ENCODE peak calls at places on chromosomes 3 and 15, in four cellular contexts. Q is esophagus squamous epithelium; W is aorta; D is effector memory CD4-positive, alpha-beta T cell. V is an unnamed sample.

GRCh38 chr15:78034495-78035191 is 42.9 kb downstream of the TBC1D2B start:
- DNase-seq in Q (no peak), W (no peak), D (peak; percentile 69), V (peak; percentile 73)

GRCh38 chr15:57146394-57147140 is 228.1 kb downstream of the TCF12 start:
- DNase-seq in Q (no peak), W (no peak), D (no peak), V (no peak)

GRCh38 chr3:113247664-113248458 is 36.5 kb downstream of the BOC start:
- DNase-seq in Q (no peak), W (no peak), D (no peak), V (no peak)

GRCh38 chr3:157441102-157441622 is 4.5 kb downstream of the PTX3 start:
- DNase-seq in Q (no peak), W (no peak), D (no peak), V (no peak)

GRCh38 chr3:169367016-169367415 is 296.5 kb downstream of the MECOM start:
- DNase-seq in Q (no peak), W (no peak), D (no peak), V (no peak)

GRCh38 chr15:43799945-43800285 is at the start of gene SERINC4:
- DNase-seq in Q (no peak), W (no peak), D (no peak), V (no peak)

GRCh38 chr15:66941231-66941711 is 124.1 kb upstream of the SMAD3 start:
- DNase-seq in Q (no peak), W (no peak), D (no peak), V (no peak)

GRCh38 chr3:143443851-143444331 is 324.3 kb downstream of the CHST2 start:
- DNase-seq in Q (no peak), W (no peak), D (no peak), V (no peak)

GRCh38 chr3:129593595-129594339 is 12.7 kb downstream of the PLXND1 start:
- DNase-seq in Q (no peak), W (no peak), D (peak; percentile 44), V (no peak)

GRCh38 chr3:117665311-117665710 is 955.7 kb downstream of the TUSC7 start:
- DNase-seq in Q (no peak), W (no peak), D (no peak), V (no peak)

GRCh38 chr3:123143669-123144411 is 57.9 kb upstream of the SEC22A start:
- DNase-seq in Q (no peak), W (no peak), D (no peak), V (no peak)

GRCh38 chr15:74955796-74956647 is 550 bp downstream of the RPP25 start:
- DNase-seq in Q (no peak), W (peak; percentile 92), D (peak; percentile 20), V (peak; percentile 43)

GRCh38 chr3:150286390-150287147 is 121.5 kb upstream of the TSC22D2 start:
- DNase-seq in Q (no peak), W (no peak), D (no peak), V (no peak)

GRCh38 chr3:175326041-175326440 is 466.9 kb downstream of the NAALADL2 start:
- DNase-seq in Q (no peak), W (no peak), D (no peak), V (no peak)

GRCh38 chr3:195119461-195120198 is 151.3 kb downstream of the XXYLT1 start:
- DNase-seq in Q (no peak), W (no peak), D (no peak), V (no peak)

GRCh38 chr3:71005797-71006321 is 577.7 kb downstream of the FOXP1 start:
- DNase-seq in Q (no peak), W (no peak), D (no peak), V (no peak)

GRCh38 chr3:182596673-182597410 is 196.5 kb upstream of the ATP11B start:
- DNase-seq in Q (no peak), W (no peak), D (no peak), V (no peak)

GRCh38 chr15:58742022-58742421 is 7.5 kb downstream of the ADAM10 start:
- DNase-seq in Q (no peak), W (no peak), D (no peak), V (no peak)

GRCh38 chr3:113212155-113212844 is 943 bp downstream of the BOC start:
- DNase-seq in Q (no peak), W (peak; percentile 78), D (no peak), V (no peak)

GRCh38 chr3:106261915-106262683 is 393.3 kb upstream of the CBLB start:
- DNase-seq in Q (no peak), W (no peak), D (no peak), V (no peak)

GRCh38 chr3:128449111-128449638 is 17.5 kb downstream of the DNAJB8 start:
- DNase-seq in Q (no peak), W (no peak), D (no peak), V (no peak)

GRCh38 chr3:45604596-45604995 is 10.0 kb downstream of the LIMD1 start:
- DNase-seq in Q (no peak), W (no peak), D (no peak), V (no peak)

GRCh38 chr3:52396011-52396906 is 48.6 kb downstream of the SEMA3G start:
- DNase-seq in Q (no peak), W (peak; percentile 61), D (no peak), V (no peak)

GRCh38 chr3:136186850-136187249 is 9.3 kb downstream of the MSL2 start:
- DNase-seq in Q (no peak), W (no peak), D (no peak), V (no peak)
- H3K9me3 ChIP-seq in Q (no peaks in the 10 kb centered on the region), W (no peaks in the 10 kb centered on the region), D (no peaks in the 10 kb centered on the region), V (no peaks in the 10 kb centered on the region)

GRCh38 chr3:196523841-196524240 is 8.7 kb upstream of the SMCO1 start:
- DNase-seq in Q (no peak), W (no peak), D (no peak), V (no peak)

GRCh38 chr3:196518999-196519737 is 4.0 kb upstream of the SMCO1 start:
- DNase-seq in Q (no peak), W (no peak), D (peak; percentile 41), V (peak; percentile 29)

GRCh38 chr3:196517142-196517808 is 2.1 kb upstream of the SMCO1 start:
- DNase-seq in Q (no peak), W (no peak), D (no peak), V (no peak)

GRCh38 chr3:196517919-196518318 is 2.8 kb upstream of the SMCO1 start:
- DNase-seq in Q (no peak), W (no peak), D (no peak), V (no peak)

DNA sequence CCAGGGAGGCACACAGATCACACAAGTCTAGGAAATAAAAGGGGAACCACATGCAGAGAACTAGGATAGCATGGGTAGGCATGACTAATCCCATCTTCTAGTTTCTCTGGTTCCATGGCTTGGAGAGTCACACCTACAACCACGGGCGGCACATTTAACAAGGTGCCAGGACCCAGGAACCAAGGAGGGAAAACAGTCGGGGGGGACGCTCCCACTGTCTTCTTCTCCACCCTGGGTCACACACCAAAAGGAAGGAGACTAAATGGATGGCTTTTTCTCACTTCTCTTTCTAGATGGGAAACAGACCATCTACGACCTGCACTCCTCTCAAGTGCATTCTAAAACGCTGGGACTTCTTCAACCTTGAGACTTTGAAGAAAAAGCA is 4.6 kb upstream of the SMCO1 start:
- DNase-seq in Q (no peak), W (no peak), D (no peak), V (no peak)
- H3K9me3 ChIP-seq in Q (peaks cover 36% of the 10 kb centered on the region), W (peaks cover 15% of the 10 kb centered on the region), D (peaks cover 12% of the 10 kb centered on the region), V (peaks cover 8% of the 10 kb centered on the region)

GRCh38 chr15:101232677-101233076 is 19.2 kb downstream of the CHSY1 start:
- DNase-seq in Q (no peak), W (no peak), D (no peak), V (no peak)
- H3K9me3 ChIP-seq in Q (no peaks in the 10 kb centered on the region), W (no peaks in the 10 kb centered on the region), D (no peaks in the 10 kb centered on the region), V (peaks cover 4% of the 10 kb centered on the region)

GRCh38 chr15:99590913-99591646 is 25.3 kb downstream of the MEF2A start:
- DNase-seq in Q (no peak), W (no peak), D (no peak), V (no peak)

GRCh38 chr15:99589801-99590200 is 24.0 kb downstream of the MEF2A start:
- DNase-seq in Q (no peak), W (no peak), D (no peak), V (no peak)

GRCh38 chr15:99584081-99584600 is 18.4 kb downstream of the MEF2A start:
- DNase-seq in Q (no peak), W (no peak), D (no peak), V (no peak)

GRCh38 chr15:99582508-99582960 is 16.8 kb downstream of the MEF2A start:
- DNase-seq in Q (no peak), W (no peak), D (no peak), V (no peak)

DNA sequence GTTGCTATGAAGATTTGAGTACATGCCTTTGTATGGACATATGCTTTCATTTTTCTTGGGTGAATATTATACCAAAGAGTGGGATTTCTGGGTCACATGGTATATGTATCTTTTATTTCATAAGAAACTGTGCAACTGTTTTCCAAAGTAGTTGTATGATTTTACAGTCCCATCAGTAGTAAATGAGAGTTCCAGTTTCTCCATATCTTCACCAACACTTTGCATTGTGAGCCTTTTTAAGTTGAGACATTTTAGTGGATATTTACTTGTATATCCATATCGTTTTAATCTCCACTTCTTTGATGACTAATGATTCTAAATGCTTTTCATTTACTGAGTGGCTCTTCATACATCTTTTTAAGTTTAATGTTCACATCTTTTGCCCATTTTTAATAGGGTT is 20.3 kb downstream of the MEF2A start:
- DNase-seq in Q (no peak), W (no peak), D (no peak), V (no peak)
- H3K9me3 ChIP-seq in Q (peaks cover 8% of the 10 kb centered on the region), W (no peaks in the 10 kb centered on the region), D (peaks cover 4% of the 10 kb centered on the region), V (no peaks in the 10 kb centered on the region)

GRCh38 chr15:87570186-87570585 is 686.4 kb downstream of the NTRK3 start:
- DNase-seq in Q (no peak), W (no peak), D (no peak), V (no peak)
- H3K9me3 ChIP-seq in Q (no peaks in the 10 kb centered on the region), W (no peaks in the 10 kb centered on the region), D (no peaks in the 10 kb centered on the region), V (no peaks in the 10 kb centered on the region)

DNA sequence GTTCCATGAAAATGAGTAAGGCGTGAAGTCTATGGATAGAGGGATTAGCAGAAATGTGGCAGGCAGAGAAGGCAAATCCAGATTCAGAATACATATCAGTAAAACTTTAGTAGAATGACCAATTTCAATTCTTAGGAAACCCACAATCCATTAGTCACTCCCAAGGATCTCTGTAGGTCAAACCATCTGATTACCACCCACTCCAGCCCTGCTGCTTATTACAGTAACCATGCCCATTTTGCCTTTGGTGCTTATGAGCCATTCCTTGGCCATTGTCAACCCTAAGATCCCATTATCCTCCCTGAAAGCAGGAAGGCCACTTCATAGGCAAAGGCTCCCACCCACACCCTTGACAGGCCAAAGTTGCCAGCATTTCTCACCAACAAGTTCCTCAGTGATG is 5.1 kb upstream of the KLHL40 start:
- DNase-seq in Q (no peak), W (no peak), D (no peak), V (no peak)
- H3K9me3 ChIP-seq in Q (peaks cover 4% of the 10 kb centered on the region), W (peaks cover 4% of the 10 kb centered on the region), D (no peaks in the 10 kb centered on the region), V (peaks cover 3% of the 10 kb centered on the region)